ENCODE peak calls at places on chromosomes 16 and 17, in ten cellular contexts. Y is naive thymus-derived CD4-positive, alpha-beta T cell; N is SK-N-SH; V is testis; K is psoas muscle; M is H9; E is GM23338; S is CD4-positive, CD25-positive, alpha-beta regulatory T cell; I is stomach; A is foreskin keratinocyte. J is an unnamed sample. For H3K4me1, the result is how much of the 10 kb centered on the place peaks cover.

GRCh38 chr16:27515874-27516353 is 33.8 kb downstream of the GTF3C1 start:
- DNase-seq in Y (no peak), N (peak), V (peak), K (peak), M (peak), E (peak), S (no peak), I (peak), A (no peak), J (no peak)

GRCh38 chr16:82754716-82755513 is 128.1 kb downstream of the CDH13 start:
- DNase-seq in Y (no peak), N (no peak), V (no peak), K (no peak), M (no peak), E (no peak), S (no peak), I (no peak), A (peak), J (no peak)

GRCh38 chr17:75658237-75658636 is 8.7 kb downstream of the RECQL5 start:
- DNase-seq in Y (no peak), N (no peak), V (no peak), K (no peak), M (no peak), E (no peak), S (no peak), I (no peak), A (no peak), J (no peak)

GRCh38 chr16:526181-527014 is 1.1 kb upstream of the CAPN15 start:
- DNase-seq in Y (peak), N (no peak), V (peak), K (no peak), M (no peak), E (peak), S (peak), I (peak), A (peak), J (no peak)

GRCh38 chr17:80124351-80124981 is 22.5 kb downstream of the EIF4A3 start:
- DNase-seq in Y (no peak), N (peak), V (peak), K (no peak), M (peak), E (peak), S (no peak), I (peak), A (peak), J (no peak)

GRCh38 chr16:11474617-11475291 is 112.0 kb downstream of the LITAF start:
- DNase-seq in Y (no peak), N (no peak), V (no peak), K (no peak), M (no peak), E (no peak), S (no peak), I (peak), A (peak), J (no peak)

GRCh38 chr16:1078579-1079021 is 6.1 kb downstream of the SSTR5 start:
- DNase-seq in Y (no peak), N (no peak), V (peak), K (no peak), M (no peak), E (no peak), S (no peak), I (peak), A (peak), J (no peak)

GRCh38 chr17:69448431-69449102 is 34.1 kb downstream of the MAP2K6 start:
- DNase-seq in Y (no peak), N (peak), V (peak), K (peak), M (peak), E (peak), S (no peak), I (no peak), A (no peak), J (no peak)

GRCh38 chr17:8153957-8154607 is 1.9 kb upstream of the PER1 start:
- DNase-seq in Y (peak), N (peak), V (peak), K (peak), M (peak), E (peak), S (peak), I (peak), A (peak), J (peak)

GRCh38 chr17:75754378-75755204 is 10.4 kb downstream of the GALK1 start:
- DNase-seq in Y (no peak), N (no peak), V (no peak), K (peak), M (no peak), E (no peak), S (no peak), I (no peak), A (no peak), J (no peak)

GRCh38 chr17:42578282-42578869 is 847 bp upstream of the PSMC3IP start:
- DNase-seq in Y (peak), N (peak), V (peak), K (peak), M (peak), E (peak), S (peak), I (peak), A (peak), J (peak)

DNA sequence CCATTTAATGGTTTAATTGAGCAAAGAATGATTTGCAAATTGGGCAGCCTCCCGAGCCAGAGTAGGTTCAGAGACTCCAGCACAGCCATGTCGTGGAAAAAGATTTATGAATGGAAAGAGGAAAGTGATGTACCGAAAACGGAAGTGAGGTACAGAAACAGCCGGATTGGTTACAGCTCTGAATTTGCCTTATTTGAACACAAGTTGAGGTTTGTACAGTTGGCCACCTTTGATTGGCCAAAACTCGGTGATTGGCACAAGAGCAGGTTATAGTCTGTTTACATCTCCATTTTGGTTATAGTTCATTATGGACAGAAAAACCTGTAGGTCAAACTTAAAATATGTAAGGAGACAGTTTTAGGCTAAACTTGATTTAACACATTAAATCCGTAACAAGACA is 44.5 kb downstream of the TENT4B start:
- DNase-seq in Y (no peak), N (no peak), V (no peak), K (no peak), M (no peak), E (no peak), S (no peak), I (no peak), A (no peak), J (no peak)
- H3K4me1 ChIP-seq in Y (under half), N (under half), V (under half), K (under half), M (under half), E (under half), S (under half), I (under half), A (under half), J (under half)

GRCh38 chr16:66512589-66513404 is 37.1 kb downstream of the TK2 start:
- DNase-seq in Y (no peak), N (no peak), V (no peak), K (no peak), M (no peak), E (no peak), S (no peak), I (peak), A (no peak), J (no peak)

GRCh38 chr16:66510711-66511614 is 39.0 kb downstream of the TK2 start:
- DNase-seq in Y (no peak), N (no peak), V (peak), K (no peak), M (no peak), E (no peak), S (no peak), I (peak), A (no peak), J (no peak)

GRCh38 chr16:66509576-66509975 is 40.3 kb downstream of the TK2 start:
- DNase-seq in Y (no peak), N (no peak), V (no peak), K (no peak), M (peak), E (no peak), S (no peak), I (peak), A (no peak), J (no peak)

GRCh38 chr16:66510298-66510697 is 39.6 kb downstream of the TK2 start:
- DNase-seq in Y (no peak), N (no peak), V (no peak), K (no peak), M (peak), E (no peak), S (no peak), I (peak), A (no peak), J (no peak)

DNA sequence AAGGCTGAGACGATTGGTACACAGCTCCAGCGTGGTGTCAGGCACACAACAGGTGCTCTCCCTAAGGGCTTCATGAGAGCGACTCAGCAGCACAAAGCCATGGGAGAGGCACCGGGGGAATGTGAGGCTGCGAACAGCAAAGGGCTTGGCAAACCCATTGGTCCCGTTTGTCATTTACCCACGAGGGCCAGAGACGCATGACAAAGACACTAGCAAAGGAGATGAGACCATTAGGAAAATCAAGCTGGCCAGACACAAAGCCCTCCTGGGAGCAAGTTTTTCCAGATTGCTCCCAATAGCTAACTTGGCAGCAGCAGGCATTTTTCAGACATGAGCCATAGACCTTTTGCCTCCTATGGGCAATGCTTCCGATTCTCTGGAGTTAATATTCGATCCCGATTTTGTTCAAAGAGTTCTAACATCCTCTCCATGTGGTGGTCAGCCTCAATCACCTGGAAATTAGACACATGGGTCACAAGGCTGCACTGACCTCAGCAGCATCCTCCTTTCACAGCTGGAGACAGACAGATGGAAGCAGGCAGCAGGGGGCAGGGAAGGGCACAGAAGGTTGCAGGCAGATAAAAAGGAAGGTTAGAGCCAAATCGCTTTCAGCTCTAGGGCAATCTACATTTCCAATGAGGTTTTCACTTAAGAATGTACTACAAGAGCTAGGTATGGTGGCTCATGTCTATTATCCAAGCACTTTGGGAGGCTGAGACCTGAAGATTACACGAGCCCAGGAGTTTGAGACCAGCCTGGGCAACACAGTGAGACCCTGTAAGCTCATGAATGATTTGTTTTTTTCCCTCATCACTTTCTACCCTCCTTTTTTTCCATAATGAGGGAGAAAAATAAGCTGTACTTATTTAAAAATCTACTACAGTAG is 38.1 kb downstream of the TK2 start:
- DNase-seq in Y (no peak), N (no peak), V (no peak), K (no peak), M (peak), E (peak), S (no peak), I (peak), A (peak), J (no peak)
- H3K27ac ChIP-seq in Y (no peak), N (peak), V (peak), K (peak), M (no peak), E (peak), S (no peak), I (peak), A (no peak), J (no peak)

DNA sequence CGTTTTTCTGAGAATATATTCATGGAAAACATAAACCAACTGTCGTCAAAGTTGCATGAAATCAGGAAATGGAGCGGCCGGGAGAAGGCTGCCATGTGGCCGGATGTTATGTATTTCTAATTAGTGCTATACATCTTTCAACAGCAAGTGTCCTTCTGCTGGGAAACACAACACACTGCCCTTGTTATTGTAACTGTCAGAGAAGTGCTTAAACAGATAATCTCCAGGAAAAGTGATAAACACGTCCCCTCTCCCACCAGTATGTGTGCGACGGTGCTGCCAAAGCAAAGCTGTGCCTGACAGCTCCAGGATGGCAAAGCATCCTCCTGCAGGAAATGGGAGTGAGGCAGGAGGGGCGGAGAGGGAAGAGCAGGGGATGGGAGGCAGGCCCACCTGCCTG is 111.8 kb downstream of the SMG6 start:
- DNase-seq in Y (no peak), N (no peak), V (no peak), K (no peak), M (no peak), E (no peak), S (no peak), I (no peak), A (no peak), J (no peak)
- H3K4me1 ChIP-seq in Y (under half), N (under half), V (under half), K (half or more), M (under half), E (under half), S (under half), I (under half), A (under half), J (under half)

GRCh38 chr16:80806957-80807356 is 2.6 kb upstream of the CDYL2 start:
- DNase-seq in Y (no peak), N (no peak), V (no peak), K (no peak), M (no peak), E (no peak), S (no peak), I (no peak), A (peak), J (no peak)
- H3K27ac ChIP-seq in Y (no peak), N (no peak), V (no peak), K (no peak), M (no peak), E (no peak), S (no peak), I (no peak), A (peak), J (no peak)

GRCh38 chr17:79006001-79006400 is 3.6 kb downstream of the CANT1 start:
- DNase-seq in Y (no peak), N (no peak), V (peak), K (no peak), M (no peak), E (no peak), S (no peak), I (no peak), A (no peak), J (no peak)

GRCh38 chr17:79005063-79005861 is 4.3 kb downstream of the CANT1 start:
- DNase-seq in Y (no peak), N (no peak), V (peak), K (no peak), M (no peak), E (no peak), S (no peak), I (peak), A (no peak), J (no peak)

GRCh38 chr17:79007504-79008381 is 1.8 kb downstream of the CANT1 start:
- DNase-seq in Y (no peak), N (no peak), V (peak), K (no peak), M (no peak), E (no peak), S (no peak), I (no peak), A (no peak), J (no peak)

GRCh38 chr17:79008666-79009387 is 737 bp downstream of the CANT1 start:
- DNase-seq in Y (no peak), N (peak), V (peak), K (no peak), M (no peak), E (no peak), S (no peak), I (no peak), A (no peak), J (no peak)

GRCh38 chr17:79006794-79007503 is 2.6 kb downstream of the CANT1 start:
- DNase-seq in Y (no peak), N (no peak), V (peak), K (no peak), M (no peak), E (no peak), S (no peak), I (no peak), A (no peak), J (no peak)
- H3K4me1 ChIP-seq in Y (under half), N (under half), V (under half), K (under half), M (under half), E (under half), S (under half), I (half or more), A (under half), J (under half)

DNA sequence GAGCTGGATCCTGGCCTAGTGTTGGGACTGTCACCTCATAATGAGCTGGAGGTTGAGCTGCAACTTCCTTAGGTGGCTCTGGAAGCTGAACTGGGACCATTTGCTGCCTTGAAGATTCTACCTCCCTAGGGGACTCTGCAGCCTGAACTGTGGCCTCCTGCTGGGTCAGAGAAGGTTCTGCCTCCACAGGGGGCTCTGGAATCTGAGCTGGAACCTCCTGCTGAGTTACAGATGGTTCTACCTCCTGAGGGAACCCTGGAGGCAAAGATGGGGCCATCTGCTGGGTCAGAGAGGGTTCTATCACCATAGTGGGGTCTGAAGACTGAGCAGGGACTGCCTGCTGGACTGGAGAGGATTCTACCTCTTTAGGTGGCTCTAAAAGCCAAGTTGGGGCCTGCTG is 46.6 kb upstream of the NF1 start:
- DNase-seq in Y (no peak), N (no peak), V (no peak), K (no peak), M (no peak), E (no peak), S (no peak), I (no peak), A (no peak), J (no peak)
- H3K27ac ChIP-seq in Y (no peak), N (no peak), V (no peak), K (no peak), M (no peak), E (no peak), S (no peak), I (no peak), A (no peak), J (no peak)

J was measured in CD8-positive, alpha-beta memory T cell.